ENCODE peak calls at places on chromosomes 16 and 17, in seven cellular contexts. One of them, this sample, is unnamed.

GRCh38 chr16:58907297-58907696 is 173.2 kb upstream of the GOT2 start:
- DNase-seq in non-pigmented ciliary epithelial cell: no peak
- DNase-seq in lower leg skin: no peak
- DNase-seq in NCI-H2171: no peak
- DNase-seq in HEK293T: no peak
- DNase-seq in RPMI7951: no peak
- DNase-seq in nucleus accumbens: no peak
- DNase-seq in this sample: no peak

GRCh38 chr16:67022531-67023214 is 6.3 kb upstream of the CBFB start:
- DNase-seq in RPMI7951: no peak
- DNase-seq in lower leg skin: no peak
- DNase-seq in non-pigmented ciliary epithelial cell: no peak
- DNase-seq in nucleus accumbens: no peak
- DNase-seq in HEK293T: no peak
- DNase-seq in NCI-H2171: no peak
- DNase-seq in this sample: no peak

GRCh38 chr17:31903401-31903800 is 1.9 kb upstream of the UTP6 start:
- DNase-seq in lower leg skin: peak
- DNase-seq in NCI-H2171: no peak
- DNase-seq in non-pigmented ciliary epithelial cell: no peak
- DNase-seq in RPMI7951: no peak
- DNase-seq in nucleus accumbens: no peak
- DNase-seq in HEK293T: no peak
- DNase-seq in this sample: no peak

GRCh38 chr17:77453613-77454559 is 313.1 kb downstream of the SEC14L1 start:
- DNase-seq in non-pigmented ciliary epithelial cell: no peak
- DNase-seq in nucleus accumbens: no peak
- DNase-seq in RPMI7951: no peak
- DNase-seq in NCI-H2171: peak
- DNase-seq in lower leg skin: no peak
- DNase-seq in HEK293T: no peak
- DNase-seq in this sample: no peak

GRCh38 chr17:752620-753219 is 656 bp upstream of the GEMIN4 start:
- DNase-seq in lower leg skin: peak
- DNase-seq in HEK293T: peak
- DNase-seq in nucleus accumbens: no peak
- DNase-seq in NCI-H2171: peak
- DNase-seq in non-pigmented ciliary epithelial cell: no peak
- DNase-seq in RPMI7951: peak
- DNase-seq in this sample: peak

GRCh38 chr17:79073706-79074088 is 927 bp upstream of the ENGASE start:
- DNase-seq in NCI-H2171: no peak
- DNase-seq in RPMI7951: no peak
- DNase-seq in HEK293T: no peak
- DNase-seq in non-pigmented ciliary epithelial cell: no peak
- DNase-seq in lower leg skin: no peak
- DNase-seq in nucleus accumbens: no peak
- DNase-seq in this sample: no peak

GRCh38 chr16:85820604-85821372 is 21.3 kb downstream of the COX4I1 start:
- DNase-seq in NCI-H2171: peak
- DNase-seq in nucleus accumbens: no peak
- DNase-seq in non-pigmented ciliary epithelial cell: no peak
- DNase-seq in RPMI7951: no peak
- DNase-seq in HEK293T: no peak
- DNase-seq in lower leg skin: no peak
- DNase-seq in this sample: no peak

GRCh38 chr16:82063456-82064082 is 28.5 kb downstream of the HSD17B2 start:
- DNase-seq in non-pigmented ciliary epithelial cell: no peak
- DNase-seq in nucleus accumbens: no peak
- DNase-seq in NCI-H2171: no peak
- DNase-seq in RPMI7951: no peak
- DNase-seq in HEK293T: no peak
- DNase-seq in lower leg skin: peak
- DNase-seq in this sample: no peak

GRCh38 chr16:2016407-2016922 is 3.1 kb upstream of the NPW start:
- DNase-seq in RPMI7951: no peak
- DNase-seq in lower leg skin: no peak
- DNase-seq in non-pigmented ciliary epithelial cell: no peak
- DNase-seq in nucleus accumbens: no peak
- DNase-seq in HEK293T: no peak
- DNase-seq in NCI-H2171: no peak
- DNase-seq in this sample: no peak

GRCh38 chr17:8126306-8127066 is 2.6 kb upstream of the HES7 start:
- DNase-seq in lower leg skin: no peak
- DNase-seq in HEK293T: no peak
- DNase-seq in nucleus accumbens: peak
- DNase-seq in NCI-H2171: peak
- DNase-seq in non-pigmented ciliary epithelial cell: no peak
- DNase-seq in RPMI7951: peak
- DNase-seq in this sample: no peak

GRCh38 chr17:9269350-9270035 is 248.2 kb downstream of the NTN1 start:
- DNase-seq in NCI-H2171: no peak
- DNase-seq in nucleus accumbens: no peak
- DNase-seq in lower leg skin: no peak
- DNase-seq in non-pigmented ciliary epithelial cell: no peak
- DNase-seq in HEK293T: no peak
- DNase-seq in RPMI7951: no peak
- DNase-seq in this sample: no peak

GRCh38 chr17:56171186-56171959 is 18.1 kb downstream of the ANKFN1 start:
- DNase-seq in NCI-H2171: no peak
- DNase-seq in nucleus accumbens: no peak
- DNase-seq in RPMI7951: no peak
- DNase-seq in non-pigmented ciliary epithelial cell: no peak
- DNase-seq in HEK293T: no peak
- DNase-seq in lower leg skin: no peak
- DNase-seq in this sample: no peak

GRCh38 chr17:37650419-37651003 is 7.3 kb upstream of the DDX52 start:
- DNase-seq in HEK293T: peak
- DNase-seq in non-pigmented ciliary epithelial cell: no peak
- DNase-seq in NCI-H2171: no peak
- DNase-seq in RPMI7951: peak
- DNase-seq in lower leg skin: no peak
- DNase-seq in nucleus accumbens: no peak
- DNase-seq in this sample: no peak

GRCh38 chr16:3188675-3188924 is 596 bp downstream of the OR1F1 start:
- DNase-seq in lower leg skin: no peak
- DNase-seq in nucleus accumbens: no peak
- DNase-seq in HEK293T: no peak
- DNase-seq in RPMI7951: no peak
- DNase-seq in non-pigmented ciliary epithelial cell: no peak
- DNase-seq in NCI-H2171: no peak
- DNase-seq in this sample: no peak

GRCh38 chr17:77746391-77746790 is 212.1 kb upstream of the TNRC6C start:
- DNase-seq in lower leg skin: no peak
- DNase-seq in HEK293T: no peak
- DNase-seq in nucleus accumbens: no peak
- DNase-seq in RPMI7951: no peak
- DNase-seq in non-pigmented ciliary epithelial cell: no peak
- DNase-seq in NCI-H2171: no peak
- DNase-seq in this sample: no peak

GRCh38 chr16:2424061-2425007 is 4.9 kb upstream of the CCNF start:
- DNase-seq in HEK293T: no peak
- DNase-seq in NCI-H2171: no peak
- DNase-seq in lower leg skin: no peak
- DNase-seq in RPMI7951: no peak
- DNase-seq in non-pigmented ciliary epithelial cell: no peak
- DNase-seq in nucleus accumbens: no peak
- DNase-seq in this sample: no peak

GRCh38 chr17:51848451-51848850 is 310.1 kb downstream of the CA10 start:
- DNase-seq in non-pigmented ciliary epithelial cell: no peak
- DNase-seq in HEK293T: no peak
- DNase-seq in NCI-H2171: no peak
- DNase-seq in RPMI7951: peak
- DNase-seq in lower leg skin: no peak
- DNase-seq in nucleus accumbens: no peak
- DNase-seq in this sample: no peak

GRCh38 chr16:87161822-87162676 is 155.1 kb downstream of the C16orf95 start:
- DNase-seq in NCI-H2171: no peak
- DNase-seq in lower leg skin: no peak
- DNase-seq in nucleus accumbens: no peak
- DNase-seq in RPMI7951: no peak
- DNase-seq in non-pigmented ciliary epithelial cell: no peak
- DNase-seq in HEK293T: no peak
- DNase-seq in this sample: no peak

GRCh38 chr17:16048797-16049449 is 49.3 kb downstream of the TTC19 start:
- DNase-seq in non-pigmented ciliary epithelial cell: no peak
- DNase-seq in NCI-H2171: no peak
- DNase-seq in lower leg skin: no peak
- DNase-seq in nucleus accumbens: no peak
- DNase-seq in HEK293T: no peak
- DNase-seq in RPMI7951: no peak
- DNase-seq in this sample: no peak